ENCODE peak calls at places on chromosomes 1 and 21, in six cellular contexts. W is NCI-H1930; V is lung microvascular endothelial cell; T is NCI-H1092; E is stimulated activated CD8-positive, alpha-beta memory T cell treated with anti-CD3 and anti-CD28 coated beads, Interleukin-4, amount 100 ng/mL, for 1 hour; A is RWPE1. H is an unnamed sample.

GRCh38 chr1:150976401-150976821 is 1.8 kb upstream of the CERS2 start:
- DNase-seq in W (no peak), T (no peak), E (no peak), V (no peak), A (no peak), H (no peak)

GRCh38 chr1:170680428-170680827 is 16.5 kb downstream of the PRRX1 start:
- DNase-seq in W (no peak), E (no peak), T (no peak), A (no peak), V (no peak), H (no peak)

GRCh38 chr1:115718011-115718754 is 50.3 kb downstream of the CASQ2 start:
- DNase-seq in A (no peak), T (no peak), V (no peak), W (no peak), E (no peak), H (no peak)

GRCh38 chr1:160400284-160400645 is at the start of gene VANGL2:
- DNase-seq in W (peak; percentile 38), E (no peak), A (peak; percentile 80), T (peak; percentile 71), V (peak; percentile 12), H (peak; percentile 92)

GRCh38 chr1:151371744-151372410 is 628 bp downstream of the SELENBP1 start:
- DNase-seq in V (peak; percentile 53), W (no peak), E (no peak), T (peak; percentile 88), A (peak; percentile 42), H (no peak)

GRCh38 chr1:244450597-244451538 is 841 bp downstream of the ADSS2 start:
- DNase-seq in V (peak; percentile 70), T (no peak), W (no peak), A (peak; percentile 43), E (peak; percentile 22), H (peak; percentile 13)

GRCh38 chr1:234725177-234726132 is 115.5 kb upstream of the IRF2BP2 start:
- DNase-seq in V (peak; percentile 70), A (no peak), E (no peak), W (no peak), T (peak; percentile 76), H (no peak)

GRCh38 chr1:87521446-87521845 is 192.8 kb downstream of the LMO4 start:
- DNase-seq in W (no peak), V (no peak), T (no peak), E (no peak), A (no peak), H (no peak)

GRCh38 chr1:242199861-242200458 is 201.1 kb upstream of the MAP1LC3C start:
- DNase-seq in E (no peak), T (no peak), A (peak; percentile 64), V (no peak), W (no peak), H (no peak)

GRCh38 chr1:51329443-51330325 is 678 bp downstream of the TTC39A start:
- DNase-seq in W (no peak), T (peak; percentile 50), E (no peak), V (no peak), A (no peak), H (no peak)

GRCh38 chr1:7485086-7485780 is 285.9 kb upstream of the VAMP3 start:
- DNase-seq in A (no peak), V (no peak), W (no peak), E (no peak), T (no peak), H (no peak)

GRCh38 chr1:183228650-183229220 is 42.7 kb downstream of the LAMC2 start:
- DNase-seq in A (no peak), E (no peak), V (no peak), T (no peak), W (no peak), H (no peak)

GRCh38 chr1:22057861-22058260 is 5.4 kb downstream of the CDC42 start:
- DNase-seq in T (no peak), V (no peak), W (no peak), E (no peak), A (no peak), H (no peak)

GRCh38 chr1:9321480-9321849 is 28.8 kb downstream of the SPSB1 start:
- DNase-seq in T (no peak), E (no peak), V (peak; percentile 38), W (no peak), A (peak; percentile 82), H (no peak)

GRCh38 chr1:165073402-165074007 is 283.0 kb downstream of the LMX1A start:
- DNase-seq in A (peak; percentile 55), E (no peak), W (peak; percentile 12), T (peak; percentile 22), V (peak; percentile 65), H (peak; percentile 31)

GRCh38 chr1:113792986-113793385 is 19.3 kb downstream of the RSBN1 start:
- DNase-seq in V (no peak), T (no peak), A (peak; percentile 8), E (no peak), W (no peak), H (no peak)

GRCh38 chr1:157597959-157598667 is at the start of gene FCRL4:
- DNase-seq in W (no peak), T (no peak), A (no peak), E (no peak), V (no peak), H (no peak)

GRCh38 chr1:183002797-183003594 is 20.2 kb upstream of the LAMC1 start:
- DNase-seq in A (no peak), E (no peak), T (no peak), W (no peak), V (peak; percentile 93), H (no peak)

GRCh38 chr1:180932373-180932772 is 19.7 kb downstream of the KIAA1614 start:
- DNase-seq in W (no peak), V (no peak), E (no peak), A (no peak), T (no peak), H (no peak)

GRCh38 chr21:37365657-37366487 is 701 bp upstream of the DYRK1A start:
- DNase-seq in T (peak; percentile 60), W (no peak), V (peak; percentile 68), E (peak; percentile 28), A (peak; percentile 63), H (no peak)

GRCh38 chr1:31065310-31066217 is at the start of gene PUM1:
- DNase-seq in V (peak; percentile 99), T (peak; percentile 99), E (peak; percentile 91), A (peak; percentile 95), W (peak; percentile 99), H (peak; percentile 95)

GRCh38 chr1:197471248-197472035 is 203.4 kb downstream of the CRB1 start:
- DNase-seq in A (no peak), V (no peak), E (no peak), W (no peak), T (peak; percentile 44), H (peak; percentile 78)

GRCh38 chr1:153598309-153599172 is 14.4 kb downstream of the S100A16 start:
- DNase-seq in V (peak; percentile 94), A (no peak), T (peak; percentile 47), E (no peak), W (no peak), H (no peak)

H was measured in cerebellum.